ENCODE peak calls at places on chromosomes 13 and 19, in five cellular contexts. C, Z, I, P and V are unnamed samples.
A peak's percentile ranks its signal among the peaks of the same experiment; 100 is the strongest.

GRCh38 chr19:13234518-13234917 is 84.3 kb downstream of the IER2 start:
- DNase-seq in Z (peak; percentile 42), I (no peak), P (no peak), C (peak; percentile 51), V (peak; percentile 72)

GRCh38 chr19:39030854-39031367 is 1.4 kb downstream of the FBXO27 start:
- DNase-seq in Z (peak; percentile 84), I (no peak), C (no peak), P (no peak), V (no peak)

GRCh38 chr19:11673608-11674041 is 65.1 kb downstream of the ZNF823 start:
- DNase-seq in I (no peak), P (peak; percentile 81), Z (peak; percentile 68), C (peak; percentile 21), V (peak; percentile 55)

GRCh38 chr19:3465552-3465951 is 14.8 kb downstream of the SMIM24 start:
- DNase-seq in I (no peak), C (no peak), P (no peak), Z (no peak), V (no peak)

GRCh38 chr13:27353166-27353583 is 71.2 kb upstream of the GTF3A start:
- DNase-seq in Z (peak; percentile 30), C (no peak), P (no peak), I (peak; percentile 89), V (no peak)

GRCh38 chr19:19111967-19112580 is 26.2 kb downstream of the TMEM161A start:
- DNase-seq in Z (no peak), I (no peak), C (no peak), P (no peak), V (no peak)

GRCh38 chr19:14463747-14464146 is 11.4 kb downstream of the PTGER1 start:
- DNase-seq in C (no peak), I (no peak), Z (no peak), P (no peak), V (no peak)

GRCh38 chr13:46288570-46289259 is 77.0 kb downstream of the LRRC63 start:
- DNase-seq in P (peak; percentile 50), C (peak; percentile 25), I (peak; percentile 19), Z (peak; percentile 27), V (peak; percentile 85)

GRCh38 chr19:36142046-36142445 is 2.2 kb downstream of the CAPNS1 start:
- DNase-seq in C (no peak), Z (no peak), I (no peak), P (no peak), V (no peak)

GRCh38 chr13:91714726-91715334 is 316.4 kb downstream of the GPC5 start:
- DNase-seq in Z (no peak), P (no peak), I (no peak), C (no peak), V (no peak)

GRCh38 chr13:20358022-20358421 is 125.9 kb upstream of the GJB6 start:
- DNase-seq in P (no peak), I (no peak), Z (no peak), C (no peak), V (no peak)

GRCh38 chr19:56538761-56539263 is at the start of gene ZFP28:
- DNase-seq in Z (no peak), C (no peak), I (no peak), P (no peak), V (no peak)

GRCh38 chr19:41811036-41811435 is 14.6 kb downstream of the CEACAM3 start:
- DNase-seq in C (no peak), I (no peak), P (no peak), Z (no peak), V (peak; percentile 59)

GRCh38 chr19:14114854-14115253 is 2.7 kb downstream of the PRKACA start:
- DNase-seq in Z (no peak), P (no peak), C (peak; percentile 60), I (no peak), V (peak; percentile 59)

GRCh38 chr13:21445759-21446158 is 13.3 kb downstream of the ZDHHC20 start:
- DNase-seq in C (no peak), I (no peak), Z (no peak), P (no peak), V (no peak)

GRCh38 chr13:25886438-25887214 is 165.2 kb downstream of the SHISA2 start:
- DNase-seq in Z (no peak), I (no peak), P (peak; percentile 33), C (no peak), V (peak; percentile 72)

GRCh38 chr19:5094768-5095567 is 126.1 kb downstream of the KDM4B start:
- DNase-seq in I (no peak), Z (no peak), C (no peak), P (no peak), V (no peak)

GRCh38 chr19:18648971-18649310 is 12.1 kb downstream of the KLHL26 start:
- DNase-seq in P (no peak), Z (no peak), I (no peak), C (no peak), V (no peak)

DNA sequence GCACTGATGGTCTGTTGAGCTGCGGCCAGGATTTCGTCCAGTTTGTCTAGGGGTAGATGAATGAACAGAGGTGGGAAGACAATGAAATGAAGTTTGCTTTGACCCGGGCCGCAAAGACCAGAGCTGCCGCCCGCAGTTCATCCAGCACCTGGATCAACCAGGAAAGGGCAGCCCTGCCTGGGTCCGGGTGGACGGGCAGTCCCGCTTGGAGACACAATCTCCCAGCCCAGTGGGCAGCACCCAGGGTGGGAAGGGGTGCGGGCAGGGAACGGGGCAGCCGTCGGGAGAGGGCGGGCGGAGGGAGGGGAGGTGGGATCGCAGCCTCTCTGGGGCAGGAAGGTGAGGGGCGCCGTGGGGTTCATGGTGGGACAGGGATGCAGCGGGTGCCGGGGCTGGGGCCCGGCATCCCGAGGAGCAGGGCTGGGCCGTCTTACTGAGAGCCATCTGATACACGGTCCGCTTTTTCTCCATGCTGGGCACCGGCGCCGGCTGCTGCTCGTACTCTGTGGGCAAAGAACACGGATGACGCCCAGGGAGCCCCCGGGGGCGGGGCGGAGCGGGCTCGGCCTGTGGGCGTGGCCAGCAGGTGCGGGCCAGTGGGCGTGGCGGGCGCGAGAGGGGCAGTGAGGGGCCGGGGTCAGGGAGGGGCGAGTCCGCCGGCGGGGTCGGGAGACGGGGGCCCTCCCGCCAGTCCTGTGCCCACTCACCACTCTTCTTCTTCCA is 33.1 kb downstream of the SHANK1 start:
- DNase-seq in C (no peak), Z (no peak), I (no peak), P (no peak), V (no peak)
- H3K4me3 ChIP-seq in C (peak overlapping the region; percentile 12), Z (no peak overlapping the region), I (no peak overlapping the region), P (no peak overlapping the region), V (no peak overlapping the region)

GRCh38 chr19:6988257-6988656 is 33.0 kb downstream of the MBD3L2B start:
- DNase-seq in C (no peak), I (no peak), Z (no peak), P (no peak), V (no peak)
- TF ChIP-seq MYC in C (no peak), I (no peak), Z (no peak), P (no peak), V (no peak)

DNA sequence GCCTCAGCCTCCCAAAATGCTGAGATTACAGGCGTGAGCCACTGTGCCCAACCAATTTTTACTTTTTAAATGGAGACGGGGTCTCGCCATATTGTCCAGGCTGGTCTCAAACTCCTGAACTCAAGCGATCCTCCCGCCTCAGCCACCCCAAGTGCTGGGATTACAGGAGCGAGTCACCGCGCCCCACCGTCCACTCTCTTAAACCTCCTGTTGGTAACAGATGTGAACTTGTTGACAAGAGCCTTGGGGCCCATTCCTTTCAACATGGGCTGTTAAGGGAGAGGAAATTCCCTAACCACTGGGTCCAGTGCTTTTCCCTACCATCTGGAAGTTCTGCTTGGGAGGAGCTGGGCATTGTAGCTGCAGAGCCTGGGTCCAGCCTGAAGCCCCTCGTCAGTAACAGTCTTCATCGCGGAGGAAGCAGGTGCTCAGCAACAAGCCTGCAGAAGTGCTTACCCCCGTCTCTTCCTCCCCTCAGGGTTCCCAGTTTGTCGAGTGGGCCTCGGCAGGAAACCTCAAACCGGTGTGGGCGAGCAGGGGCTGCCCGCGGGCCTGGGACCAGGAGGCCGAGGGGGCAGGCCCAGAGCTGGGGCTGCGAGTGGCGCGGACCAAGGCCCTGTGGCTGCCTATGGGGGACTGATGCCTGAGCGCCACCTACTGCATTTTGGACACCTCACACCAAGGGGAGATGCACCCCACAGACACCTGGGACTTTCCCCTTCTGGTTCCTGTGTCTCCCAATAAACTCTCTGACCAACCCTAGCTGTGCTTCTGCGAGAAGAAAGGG is 4.0 kb upstream of the FLT3LG start:
- DNase-seq in C (peak; percentile 49), Z (no peak), P (no peak), I (peak; percentile 84), V (peak; percentile 89)
- TF ChIP-seq CTCF in C (peak; percentile 37), Z (peak; percentile 44), P (no peak), I (peak; percentile 88), V (peak; percentile 59)

GRCh38 chr13:99956473-99957349 is 14.9 kb downstream of the ZIC5 start:
- DNase-seq in I (no peak), Z (peak; percentile 81), P (no peak), C (no peak), V (peak; percentile 65)
- H3K4me3 ChIP-seq in I (no peak overlapping the region), Z (peak overlapping the region; percentile 69), P (no peak overlapping the region), C (no peak overlapping the region), V (peak overlapping the region; percentile 23)

GRCh38 chr19:50723069-50723468 is at the start of gene CLEC11A:
- DNase-seq in C (no peak), P (no peak), I (no peak), Z (no peak), V (peak; percentile 95)

GRCh38 chr19:50720921-50721291 is 1.3 kb upstream of the SHANK1 start:
- DNase-seq in C (peak; percentile 51), I (no peak), Z (no peak), P (no peak), V (peak; percentile 94)

GRCh38 chr19:50720181-50720920 is 749 bp upstream of the SHANK1 start:
- DNase-seq in C (no peak), I (no peak), P (no peak), Z (no peak), V (peak; percentile 32)

GRCh38 chr19:50722248-50723013 is 733 bp upstream of the CLEC11A start:
- DNase-seq in C (no peak), Z (no peak), I (no peak), P (no peak), V (peak; percentile 57)

GRCh38 chr19:50721441-50722137 is 1.6 kb upstream of the CLEC11A start:
- DNase-seq in P (no peak), Z (no peak), I (no peak), C (no peak), V (peak; percentile 42)
- TF ChIP-seq MYC in P (no peak), Z (no peak), I (no peak), C (no peak), V (no peak)